ENCODE peak calls at places on chromosomes 11 and 22, in four cellular contexts. M is H1, V is IMR-90, D is mesendoderm. N is an unnamed sample.

GRCh38 chr11:31643831-31644230 is 134.3 kb downstream of the ELP4 start:
- DNase-seq in M (no peak), V (peak; percentile 67), D (no peak), N (no peak)

GRCh38 chr11:101428918-101429317 is 154.9 kb downstream of the TRPC6 start:
- DNase-seq in M (no peak), V (peak; percentile 54), D (peak; percentile 83), N (peak; percentile 43)

GRCh38 chr22:32752326-32752725 is 49.2 kb upstream of the TIMP3 start:
- DNase-seq in M (no peak), V (peak; percentile 63), D (no peak), N (no peak)

GRCh38 chr11:1116104-1116503 is 41.4 kb downstream of the MUC2 start:
- DNase-seq in M (no peak), V (no peak), D (no peak), N (no peak)

GRCh38 chr11:67698247-67698646 is 23.8 kb upstream of the ALDH3B2 start:
- DNase-seq in M (no peak), V (no peak), D (peak; percentile 49), N (peak; percentile 49)

GRCh38 chr11:114034956-114035355 is 24.6 kb upstream of the ZBTB16 start:
- DNase-seq in M (no peak), V (no peak), D (no peak), N (no peak)

GRCh38 chr11:62337682-62338181 is 484 bp downstream of the ASRGL1 start:
- DNase-seq in M (no peak), V (no peak), D (peak; percentile 29), N (peak; percentile 48)

GRCh38 chr22:29270475-29271271 is 2.6 kb downstream of the EWSR1 start:
- DNase-seq in M (no peak), V (peak; percentile 58), D (no peak), N (no peak)

GRCh38 chr22:47606426-47606825 is 844.0 kb downstream of the TBC1D22A start:
- DNase-seq in M (no peak), V (no peak), D (no peak), N (no peak)

GRCh38 chr22:23402275-23403151 is 177.6 kb downstream of the IGLL1 start:
- DNase-seq in M (peak; percentile 53), V (peak; percentile 19), D (peak; percentile 92), N (peak; percentile 84)

GRCh38 chr11:117187799-117188481 is 9.4 kb downstream of the SIDT2 start:
- DNase-seq in M (no peak), V (no peak), D (no peak), N (no peak)

GRCh38 chr11:20355221-20356219 is 8.0 kb upstream of the HTATIP2 start:
- DNase-seq in M (no peak), V (peak; percentile 58), D (peak; percentile 59), N (peak; percentile 42)

GRCh38 chr11:74570266-74571061 is 21.9 kb upstream of the POLD3 start:
- DNase-seq in M (no peak), V (peak; percentile 53), D (peak; percentile 64), N (peak; percentile 57)

GRCh38 chr11:128814856-128815705 is 52.0 kb downstream of the KCNJ1 start:
- DNase-seq in M (peak; percentile 47), V (peak; percentile 86), D (peak; percentile 97), N (peak; percentile 88)

GRCh38 chr22:37529652-37530345 is 10.6 kb upstream of the CARD10 start:
- DNase-seq in M (no peak), V (no peak), D (no peak), N (no peak)

GRCh38 chr11:57163160-57163868 is 18.4 kb upstream of the LRRC55 start:
- DNase-seq in M (no peak), V (no peak), D (no peak), N (no peak)

GRCh38 chr22:40898850-40899357 is 37.0 kb upstream of the DNAJB7 start:
- DNase-seq in M (no peak), V (peak; percentile 67), D (peak; percentile 74), N (no peak)

GRCh38 chr22:29503811-29504372 is 23.9 kb downstream of the NEFH start:
- DNase-seq in M (no peak), V (peak; percentile 79), D (no peak), N (no peak)

GRCh38 chr11:14075118-14075601 is 112.6 kb downstream of the SPON1 start:
- DNase-seq in M (no peak), V (no peak), D (peak; percentile 73), N (no peak)

GRCh38 chr11:122803306-122803705 is 35.0 kb upstream of the CRTAM start:
- DNase-seq in M (no peak), V (peak; percentile 79), D (peak; percentile 74), N (no peak)

GRCh38 chr11:67267188-67268035 is 1.1 kb downstream of the GRK2 start:
- DNase-seq in M (no peak), V (no peak), D (no peak), N (no peak)

GRCh38 chr22:29122041-29122440 is 49.2 kb downstream of the KREMEN1 start:
- DNase-seq in M (no peak), V (no peak), D (no peak), N (no peak)

GRCh38 chr22:23827351-23827995 is 11.3 kb downstream of the DERL3 start:
- DNase-seq in M (no peak), V (no peak), D (peak; percentile 43), N (peak; percentile 26)

GRCh38 chr11:74072721-74073120 is 63.8 kb upstream of the UCP3 start:
- DNase-seq in M (no peak), V (no peak), D (no peak), N (no peak)

GRCh38 chr11:17498058-17498457 is 21.4 kb upstream of the ABCC8 start:
- DNase-seq in M (no peak), V (no peak), D (peak; percentile 72), N (peak; percentile 53)

GRCh38 chr11:88979641-88980040 is 86.1 kb downstream of the GRM5 start:
- DNase-seq in M (no peak), V (peak; percentile 76), D (peak; percentile 43), N (no peak)

GRCh38 chr11:80297808-80298460 is 857.1 kb upstream of the TENM4 start:
- DNase-seq in M (no peak), V (peak; percentile 82), D (no peak), N (no peak)

GRCh38 chr11:112355726-112356125 is 95.1 kb upstream of the PLET1 start:
- DNase-seq in M (peak; percentile 17), V (peak; percentile 35), D (peak; percentile 74), N (peak; percentile 67)

GRCh38 chr22:20931126-20931654 is 14.0 kb downstream of the CRKL start:
- DNase-seq in M (no peak), V (no peak), D (no peak), N (no peak)

GRCh38 chr11:126328444-126328843 is 24.6 kb downstream of the DCPS start:
- DNase-seq in M (no peak), V (no peak), D (no peak), N (no peak)

GRCh38 chr11:206516-207212 is 535 bp downstream of the BET1L start:
- DNase-seq in M (no peak), V (no peak), D (peak; percentile 16), N (no peak)

GRCh38 chr11:67072295-67072694 is 15.6 kb downstream of the RHOD start:
- DNase-seq in M (no peak), V (no peak), D (no peak), N (no peak)

GRCh38 chr11:130488187-130489026 is 40.0 kb downstream of the ADAMTS15 start:
- DNase-seq in M (no peak), V (peak; percentile 34), D (no peak), N (no peak)

GRCh38 chr11:86592047-86592564 is 80.3 kb downstream of the ME3 start:
- DNase-seq in M (no peak), V (peak; percentile 68), D (peak; percentile 59), N (no peak)

DNA sequence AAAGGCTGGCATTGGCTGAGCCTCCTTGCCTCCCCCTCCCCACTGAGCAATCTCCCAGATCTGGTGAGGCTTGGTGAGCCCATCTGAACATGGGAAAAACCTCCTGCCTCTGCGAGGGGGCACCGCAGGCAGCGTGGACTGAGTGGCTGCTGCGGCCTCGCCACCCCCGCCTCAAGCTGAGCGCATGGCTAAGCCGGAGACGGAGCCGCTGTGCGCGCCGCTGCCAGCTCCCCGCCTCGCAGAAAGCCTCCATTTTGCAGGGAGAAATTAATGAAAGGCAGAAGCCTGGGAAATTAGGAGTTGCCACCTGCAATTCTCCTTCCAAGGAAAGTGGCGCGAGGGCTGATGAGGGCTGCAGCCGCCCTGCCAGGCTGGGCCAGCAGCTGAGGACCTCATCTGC is 35.5 kb upstream of the TCF20 start:
- DNase-seq in M (no peak), V (no peak), D (no peak), N (no peak)
- H2BK15ac ChIP-seq in M (no peak overlapping the region), V (no peak overlapping the region), D (no peak overlapping the region), N (no peak overlapping the region)

DNA sequence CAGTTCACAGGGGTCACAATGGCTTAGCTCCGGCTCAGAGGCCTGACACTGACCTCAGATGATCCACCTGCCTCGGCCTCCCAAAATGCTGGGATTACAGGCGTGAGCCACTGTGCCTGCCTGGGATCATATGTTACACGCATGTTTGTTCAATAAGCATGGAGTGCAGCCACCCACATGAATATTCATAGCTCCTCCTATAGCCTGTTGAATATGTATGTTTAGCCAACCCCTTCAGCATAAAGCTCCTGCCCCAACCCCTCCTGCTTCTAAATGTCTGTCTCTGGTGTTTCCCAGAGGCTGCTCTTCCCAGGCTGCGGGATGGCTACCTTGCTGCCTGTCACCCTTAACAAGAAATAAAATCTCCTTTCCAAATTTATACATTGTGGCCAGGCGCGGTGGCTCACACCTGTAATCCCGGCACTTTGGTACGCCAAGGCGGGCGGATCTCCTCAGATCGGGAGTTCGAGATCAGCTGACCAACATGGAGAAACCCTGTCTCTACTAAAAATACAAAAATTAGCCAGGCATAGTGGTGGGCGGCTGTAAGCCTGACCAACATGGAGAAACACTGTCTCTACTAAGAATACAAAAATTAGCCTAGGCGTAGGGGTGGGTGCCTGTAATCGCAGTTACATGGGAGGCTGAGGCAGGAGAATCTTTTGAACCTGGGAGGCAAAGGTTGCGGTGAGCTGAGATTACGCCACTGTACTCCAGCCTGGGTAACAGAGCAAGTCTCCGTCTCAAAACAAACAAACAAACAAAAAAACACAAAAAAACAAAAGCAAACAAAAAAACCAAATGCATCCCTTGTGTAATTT is 1.1 kb upstream of the APOBEC3F start:
- DNase-seq in M (no peak), V (no peak), D (no peak), N (peak; percentile 28)
- H3K56ac ChIP-seq in M (no peak overlapping the region), V (no peak overlapping the region), D (peak overlapping the region; percentile 73), N (no peak overlapping the region)

GRCh38 chr11:44563716-44564115 is 1.7 kb upstream of the CD82 start:
- DNase-seq in M (no peak), V (peak; percentile 81), D (no peak), N (no peak)

GRCh38 chr11:44564653-44565007 is 833 bp upstream of the CD82 start:
- DNase-seq in M (no peak), V (peak; percentile 84), D (no peak), N (peak; percentile 45)

GRCh38 chr11:44565008-44565745 is at the start of gene CD82:
- DNase-seq in M (peak; percentile 97), V (peak; percentile 97), D (peak; percentile 99), N (peak; percentile 100)

GRCh38 chr11:44562836-44563460 is 2.5 kb upstream of the CD82 start:
- DNase-seq in M (no peak), V (no peak), D (no peak), N (no peak)

GRCh38 chr11:44564198-44564597 is 1.3 kb upstream of the CD82 start:
- DNase-seq in M (no peak), V (peak; percentile 28), D (no peak), N (no peak)
- H3K4ac ChIP-seq in M (no peak overlapping the region), V (peak overlapping the region; percentile 93), D (no peak overlapping the region), N (no peak overlapping the region)

GRCh38 chr22:49104434-49104833 is 723.2 kb downstream of the BRD1 start:
- DNase-seq in M (no peak), V (no peak), D (no peak), N (no peak)

GRCh38 chr22:49107961-49108530 is 719.6 kb downstream of the BRD1 start:
- DNase-seq in M (no peak), V (no peak), D (no peak), N (no peak)

GRCh38 chr22:49108636-49109315 is 718.9 kb downstream of the BRD1 start:
- DNase-seq in M (no peak), V (no peak), D (no peak), N (no peak)

GRCh38 chr22:49106136-49106930 is 721.3 kb downstream of the BRD1 start:
- DNase-seq in M (no peak), V (no peak), D (no peak), N (no peak)

GRCh38 chr22:49107561-49107960 is 720.1 kb downstream of the BRD1 start:
- DNase-seq in M (no peak), V (no peak), D (no peak), N (no peak)
- H2BK15ac ChIP-seq in M (no peak overlapping the region), V (no peak overlapping the region), D (no peak overlapping the region), N (no peak overlapping the region)

N was measured in H9.